ENCODE peak calls at places on chromosomes 12 and 14, in five cellular contexts. One of them, this sample, is unnamed.

GRCh38 chr14:37056473-37056872 is 115.9 kb downstream of the SLC25A21 start:
- DNase-seq in GM13976: no peak
- DNase-seq in fibroblast of pulmonary artery: peak; percentile 19
- DNase-seq in tibial nerve: no peak
- DNase-seq in GM10248: no peak
- DNase-seq in this sample: no peak

GRCh38 chr12:70661762-70662161 is 24.5 kb upstream of the PTPRB start:
- DNase-seq in GM13976: no peak
- DNase-seq in fibroblast of pulmonary artery: peak; percentile 81
- DNase-seq in tibial nerve: no peak
- DNase-seq in GM10248: no peak
- DNase-seq in this sample: no peak

GRCh38 chr12:7588703-7589329 is 76.9 kb downstream of the APOBEC1 start:
- DNase-seq in GM13976: peak; percentile 48
- DNase-seq in fibroblast of pulmonary artery: peak; percentile 35
- DNase-seq in tibial nerve: peak; percentile 86
- DNase-seq in GM10248: peak; percentile 50
- DNase-seq in this sample: peak; percentile 18

GRCh38 chr12:22060261-22060660 is 14.2 kb downstream of the CMAS start:
- DNase-seq in GM13976: no peak
- DNase-seq in fibroblast of pulmonary artery: no peak
- DNase-seq in tibial nerve: no peak
- DNase-seq in GM10248: no peak
- DNase-seq in this sample: no peak

GRCh38 chr14:104818714-104819161 is 17.8 kb downstream of the ZBTB42 start:
- DNase-seq in GM13976: no peak
- DNase-seq in fibroblast of pulmonary artery: no peak
- DNase-seq in tibial nerve: no peak
- DNase-seq in GM10248: no peak
- DNase-seq in this sample: no peak

GRCh38 chr12:110403975-110404675 is 617 bp upstream of the ANAPC7 start:
- DNase-seq in GM13976: peak; percentile 86
- DNase-seq in fibroblast of pulmonary artery: peak; percentile 66
- DNase-seq in tibial nerve: peak; percentile 49
- DNase-seq in GM10248: peak; percentile 87
- DNase-seq in this sample: peak; percentile 67

GRCh38 chr12:31343139-31343538 is 17.2 kb upstream of the SINHCAF start:
- DNase-seq in GM13976: no peak
- DNase-seq in fibroblast of pulmonary artery: no peak
- DNase-seq in tibial nerve: no peak
- DNase-seq in GM10248: no peak
- DNase-seq in this sample: no peak

GRCh38 chr14:88323520-88324199 is 591 bp upstream of the KCNK10 start:
- DNase-seq in GM13976: peak; percentile 90
- DNase-seq in fibroblast of pulmonary artery: peak; percentile 13
- DNase-seq in tibial nerve: no peak
- DNase-seq in GM10248: peak; percentile 82
- DNase-seq in this sample: peak; percentile 61

GRCh38 chr14:36505892-36506731 is 13.9 kb downstream of the NKX2-1 start:
- DNase-seq in GM13976: peak; percentile 15
- DNase-seq in fibroblast of pulmonary artery: no peak
- DNase-seq in tibial nerve: no peak
- DNase-seq in GM10248: peak; percentile 8
- DNase-seq in this sample: peak; percentile 9

GRCh38 chr14:20455355-20456300 is 602 bp downstream of the APEX1 start:
- DNase-seq in GM13976: no peak
- DNase-seq in fibroblast of pulmonary artery: peak; percentile 90
- DNase-seq in tibial nerve: peak; percentile 48
- DNase-seq in GM10248: peak; percentile 50
- DNase-seq in this sample: no peak

GRCh38 chr14:75450381-75451276 is 22.8 kb downstream of the JDP2 start:
- DNase-seq in GM13976: no peak
- DNase-seq in fibroblast of pulmonary artery: no peak
- DNase-seq in tibial nerve: no peak
- DNase-seq in GM10248: no peak
- DNase-seq in this sample: no peak
- TF ChIP-seq CTCF in GM13976: no peak
- TF ChIP-seq CTCF in fibroblast of pulmonary artery: no peak
- TF ChIP-seq CTCF in tibial nerve: no peak
- TF ChIP-seq CTCF in GM10248: no peak
- TF ChIP-seq CTCF in this sample: no peak

GRCh38 chr12:13982010-13982409 is 608 bp upstream of the GRIN2B start:
- DNase-seq in GM13976: peak; percentile 27
- DNase-seq in fibroblast of pulmonary artery: no peak
- DNase-seq in tibial nerve: no peak
- DNase-seq in GM10248: no peak
- DNase-seq in this sample: peak; percentile 81
- TF ChIP-seq CTCF in GM13976: no peak
- TF ChIP-seq CTCF in fibroblast of pulmonary artery: no peak
- TF ChIP-seq CTCF in tibial nerve: peak; percentile 50
- TF ChIP-seq CTCF in GM10248: no peak
- TF ChIP-seq CTCF in this sample: peak; percentile 82

GRCh38 chr12:94435511-94435927 is 24.1 kb downstream of the CEP83 start:
- DNase-seq in GM13976: no peak
- DNase-seq in fibroblast of pulmonary artery: peak; percentile 18
- DNase-seq in tibial nerve: no peak
- DNase-seq in GM10248: no peak
- DNase-seq in this sample: no peak
- TF ChIP-seq CTCF in GM13976: no peak
- TF ChIP-seq CTCF in fibroblast of pulmonary artery: no peak
- TF ChIP-seq CTCF in tibial nerve: no peak
- TF ChIP-seq CTCF in GM10248: no peak
- TF ChIP-seq CTCF in this sample: no peak

GRCh38 chr12:93841671-93842070 is 164.5 kb downstream of the CRADD start:
- DNase-seq in GM13976: no peak
- DNase-seq in fibroblast of pulmonary artery: no peak
- DNase-seq in tibial nerve: no peak
- DNase-seq in GM10248: no peak
- DNase-seq in this sample: no peak

GRCh38 chr12:93836616-93837260 is 159.6 kb downstream of the CRADD start:
- DNase-seq in GM13976: no peak
- DNase-seq in fibroblast of pulmonary artery: no peak
- DNase-seq in tibial nerve: no peak
- DNase-seq in GM10248: no peak
- DNase-seq in this sample: no peak

GRCh38 chr12:93833946-93834345 is 156.8 kb downstream of the CRADD start:
- DNase-seq in GM13976: no peak
- DNase-seq in fibroblast of pulmonary artery: no peak
- DNase-seq in tibial nerve: no peak
- DNase-seq in GM10248: no peak
- DNase-seq in this sample: no peak

GRCh38 chr12:93838180-93838579 is 161.0 kb downstream of the CRADD start:
- DNase-seq in GM13976: no peak
- DNase-seq in fibroblast of pulmonary artery: no peak
- DNase-seq in tibial nerve: no peak
- DNase-seq in GM10248: no peak
- DNase-seq in this sample: no peak

DNA sequence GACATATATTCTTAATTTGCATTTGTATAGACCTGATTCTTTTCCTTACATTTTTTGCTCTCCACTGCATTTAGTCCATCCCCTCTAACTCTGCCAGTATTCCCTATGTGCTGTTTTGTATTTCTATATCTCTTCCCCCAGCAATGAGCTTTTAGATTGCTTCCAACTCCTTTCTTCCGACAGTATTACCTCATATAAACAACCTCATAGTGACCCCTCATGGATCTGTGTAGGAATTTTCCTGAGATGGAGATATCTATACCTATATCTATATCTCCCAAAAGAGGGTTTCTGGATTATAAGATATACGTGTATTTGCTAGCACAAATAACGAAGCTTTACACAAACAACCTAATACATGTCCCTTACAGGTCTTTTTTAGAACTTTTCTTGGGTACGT is 161.9 kb downstream of the CRADD start:
- DNase-seq in GM13976: no peak
- DNase-seq in fibroblast of pulmonary artery: peak; percentile 49
- DNase-seq in tibial nerve: no peak
- DNase-seq in GM10248: no peak
- DNase-seq in this sample: no peak
- TF ChIP-seq CTCF in GM13976: no peak
- TF ChIP-seq CTCF in fibroblast of pulmonary artery: peak; percentile 10
- TF ChIP-seq CTCF in tibial nerve: no peak
- TF ChIP-seq CTCF in GM10248: no peak
- TF ChIP-seq CTCF in this sample: no peak

DNA sequence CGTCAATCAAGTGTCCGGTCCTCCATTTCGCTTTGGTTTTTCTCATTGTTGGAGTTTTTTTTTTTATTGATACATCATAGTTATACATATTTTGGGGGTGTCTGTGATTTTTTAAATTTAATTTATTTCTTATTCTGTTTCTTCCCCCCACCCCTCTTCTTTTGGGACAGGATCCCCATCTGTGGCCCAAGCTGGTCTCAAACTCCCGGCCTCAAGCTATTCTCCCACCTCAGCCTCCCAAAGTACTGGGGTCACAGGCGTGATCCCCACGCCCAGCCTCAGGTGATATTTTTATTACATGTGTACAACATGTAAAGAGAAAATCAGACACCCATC is 51.3 kb upstream of the ZFP36L1 start:
- DNase-seq in GM13976: no peak
- DNase-seq in fibroblast of pulmonary artery: no peak
- DNase-seq in tibial nerve: no peak
- DNase-seq in GM10248: no peak
- DNase-seq in this sample: no peak
- TF ChIP-seq CTCF in GM13976: no peak
- TF ChIP-seq CTCF in fibroblast of pulmonary artery: no peak
- TF ChIP-seq CTCF in tibial nerve: no peak
- TF ChIP-seq CTCF in GM10248: no peak
- TF ChIP-seq CTCF in this sample: no peak

This sample was measured in neural crest cell.